ENCODE peak calls at places on chromosomes 12 and 14, in five cellular contexts. K, T, Z, L and M are unnamed samples.

GRCh38 chr14:23789696-23790095 is 153.5 kb downstream of the DHRS2 start:
- DNase-seq in K (no peak), T (no peak), Z (no peak), L (no peak), M (no peak)

GRCh38 chr14:75806247-75806876 is 145.3 kb downstream of the TTLL5 start:
- DNase-seq in Z (no peak), T (no peak), L (no peak), K (no peak), M (no peak)

GRCh38 chr14:57987051-57987450 is 121.2 kb upstream of the SLC35F4 start:
- DNase-seq in L (no peak), T (peak), Z (no peak), K (no peak), M (peak)

GRCh38 chr12:45469902-45470301 is 254.0 kb downstream of the ANO6 start:
- DNase-seq in T (no peak), L (no peak), K (no peak), Z (no peak), M (no peak)

GRCh38 chr14:93946506-93947170 is 19.5 kb downstream of the FAM181A start:
- DNase-seq in Z (no peak), K (no peak), L (no peak), T (no peak), M (no peak)

GRCh38 chr12:51370667-51371066 is 20.5 kb downstream of the GALNT6 start:
- DNase-seq in K (no peak), L (no peak), T (no peak), Z (no peak), M (no peak)

GRCh38 chr12:10069099-10069498 is 29.7 kb downstream of the CLEC1A start:
- DNase-seq in T (peak), K (peak), L (no peak), Z (no peak), M (peak)

GRCh38 chr12:47164730-47165439 is 85.1 kb upstream of the AMIGO2 start:
- DNase-seq in K (peak), Z (no peak), L (peak), T (peak), M (peak)

GRCh38 chr12:28780960-28781359 is 368.1 kb upstream of the FAR2 start:
- DNase-seq in K (no peak), L (no peak), T (no peak), Z (no peak), M (no peak)

GRCh38 chr12:8038659-8039114 is 6.2 kb downstream of the FOXJ2 start:
- DNase-seq in L (peak), T (peak), K (no peak), Z (no peak), M (peak)

GRCh38 chr12:109440851-109441490 is 36.1 kb downstream of the KCTD10 start:
- DNase-seq in K (no peak), Z (no peak), L (peak), T (peak), M (no peak)

GRCh38 chr12:78403136-78403535 is 461.4 kb upstream of the SYT1 start:
- DNase-seq in L (no peak), Z (no peak), T (peak), K (peak), M (peak)

GRCh38 chr14:94344389-94344788 is 21.3 kb upstream of the SERPINA6 start:
- DNase-seq in Z (no peak), T (peak), K (no peak), L (no peak), M (no peak)

GRCh38 chr12:38053655-38054464 is 262.7 kb upstream of the ALG10B start:
- DNase-seq in Z (no peak), L (peak), K (no peak), T (no peak), M (no peak)
- TF ChIP-seq CTCF in Z (no peak), L (peak), K (peak), T (no peak), M (no peak)

GRCh38 chr14:78788467-78789360 is 618.5 kb downstream of the NRXN3 start:
- DNase-seq in T (no peak), K (no peak), L (no peak), Z (peak), M (no peak)

GRCh38 chr14:78785265-78785664 is 615.1 kb downstream of the NRXN3 start:
- DNase-seq in Z (no peak), T (no peak), L (no peak), K (no peak), M (no peak)

GRCh38 chr14:78790262-78790661 is 620.1 kb downstream of the NRXN3 start:
- DNase-seq in Z (no peak), K (no peak), T (no peak), L (no peak), M (no peak)
- TF ChIP-seq CTCF in Z (no peak), K (no peak), T (no peak), L (no peak), M (no peak)

DNA sequence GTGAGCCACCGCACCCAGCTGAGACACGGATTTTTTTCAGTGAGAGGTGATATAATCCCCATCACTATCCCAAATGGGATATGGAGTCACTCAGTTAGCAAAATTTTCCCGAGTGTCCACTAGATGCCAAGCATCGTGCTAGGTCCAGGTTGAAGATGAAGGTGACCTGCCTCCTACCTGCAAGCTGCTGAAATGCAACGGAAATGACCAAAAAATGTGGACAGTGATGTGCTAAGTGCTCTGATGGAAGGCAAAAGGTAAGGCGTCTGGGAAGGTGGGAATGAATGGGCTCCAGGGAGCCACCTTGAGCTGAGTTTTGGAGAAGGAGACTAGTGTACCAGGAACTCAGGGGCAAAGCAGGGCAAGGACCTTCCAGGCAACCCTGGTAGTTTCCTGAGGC is 64.6 kb downstream of the CALM1 start:
- DNase-seq in Z (no peak), K (no peak), L (no peak), T (no peak), M (no peak)
- TF ChIP-seq CTCF in Z (no peak), K (no peak), L (no peak), T (no peak), M (no peak)

DNA sequence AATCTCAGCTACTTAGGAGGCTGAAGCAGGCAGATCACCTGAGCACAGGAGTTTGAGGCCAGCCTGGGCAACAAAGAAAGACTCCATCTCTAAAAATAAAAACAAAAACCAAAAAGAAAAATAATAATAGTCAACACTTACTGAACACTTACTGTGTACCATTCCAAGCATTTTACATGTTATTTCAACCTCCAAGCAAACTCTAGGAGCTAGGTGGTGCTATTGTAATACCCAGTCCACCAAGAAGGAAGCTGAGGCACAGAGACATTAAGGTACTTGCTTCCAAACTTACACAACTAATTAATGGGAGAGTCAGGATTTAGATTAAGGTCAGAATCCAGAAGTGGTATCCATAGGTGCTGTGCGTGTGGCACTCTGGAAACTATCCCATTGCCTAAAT is 13.7 kb upstream of the OR6J1 start:
- DNase-seq in K (no peak), Z (peak), T (peak), L (no peak), M (peak)
- TF ChIP-seq CTCF in K (peak), Z (peak), T (peak), L (peak), M (peak)

GRCh38 chr12:56373515-56373914 is 10.9 kb upstream of the APOF start:
- DNase-seq in K (no peak), L (no peak), Z (no peak), T (no peak), M (no peak)

GRCh38 chr12:56377989-56378316 is 15.3 kb upstream of the APOF start:
- DNase-seq in T (no peak), L (no peak), K (no peak), Z (no peak), M (no peak)

GRCh38 chr12:56375598-56376434 is 13.2 kb upstream of the APOF start:
- DNase-seq in Z (peak), T (no peak), L (no peak), K (no peak), M (no peak)

GRCh38 chr12:56374726-56375597 is 12.3 kb upstream of the APOF start:
- DNase-seq in Z (no peak), L (no peak), K (no peak), T (no peak), M (no peak)

GRCh38 chr12:56377310-56377988 is 14.8 kb upstream of the APOF start:
- DNase-seq in K (no peak), Z (no peak), T (peak), L (no peak), M (peak)
- TF ChIP-seq CTCF in K (peak), Z (no peak), T (peak), L (no peak), M (peak)

GRCh38 chr12:6460751-6461371 is 9.0 kb downstream of the TAPBPL start:
- DNase-seq in K (no peak), Z (peak), L (no peak), T (no peak), M (no peak)
- TF ChIP-seq CTCF in K (no peak), Z (no peak), L (no peak), T (no peak), M (no peak)

DNA sequence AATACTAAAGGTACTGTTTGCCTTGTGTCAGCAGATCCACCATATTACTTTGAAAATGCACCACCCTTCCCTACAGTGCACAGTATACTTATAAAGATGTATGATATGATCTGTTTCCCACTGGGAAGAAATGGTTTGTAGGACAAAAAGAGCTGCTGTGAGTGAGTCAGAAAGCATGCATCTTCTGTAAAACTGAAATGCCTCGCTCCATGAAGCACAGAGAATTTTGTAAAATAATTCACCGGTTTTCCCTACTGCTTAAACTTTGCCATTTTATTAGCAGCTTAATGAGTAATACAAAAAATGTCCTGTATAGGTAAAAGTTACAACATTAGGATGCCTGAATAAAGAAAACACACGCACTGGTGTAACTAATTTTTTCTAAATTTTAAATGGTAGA is 68.8 kb downstream of the MDGA2 start:
- DNase-seq in K (no peak), L (no peak), Z (no peak), T (no peak), M (no peak)
- TF ChIP-seq CTCF in K (no peak), L (no peak), Z (no peak), T (no peak), M (no peak)

DNA sequence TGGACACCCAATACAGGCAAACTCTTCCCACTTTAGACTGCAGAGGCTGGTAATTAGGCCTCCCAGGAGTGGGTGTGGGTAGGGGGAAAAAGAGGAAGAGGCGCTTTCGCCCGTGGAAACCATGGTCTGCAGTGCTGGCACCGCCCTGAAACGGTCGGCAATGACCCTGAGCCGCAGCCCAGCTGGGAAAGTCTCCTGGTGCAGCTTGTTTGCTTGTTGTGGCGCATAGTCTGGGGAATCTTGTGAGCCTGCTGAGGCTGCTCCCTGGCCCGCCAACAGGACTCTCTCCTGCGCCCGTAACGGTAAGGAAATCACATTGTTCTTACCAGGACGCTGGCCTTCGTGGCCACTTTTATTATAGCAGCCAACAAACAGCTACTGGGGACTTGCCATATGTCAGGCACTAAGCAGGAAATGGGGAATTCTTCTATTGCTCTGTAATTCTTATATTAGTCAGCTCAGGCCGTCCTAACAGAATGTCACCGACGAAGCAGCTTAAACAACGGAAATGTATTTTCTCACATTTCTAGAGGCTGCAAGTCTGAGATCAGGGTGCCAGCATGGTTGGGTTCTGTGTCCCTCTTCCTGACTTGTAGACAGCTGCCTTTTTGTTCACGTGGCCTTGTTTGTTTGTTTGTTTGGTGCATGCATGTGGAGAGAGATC is 52.5 kb upstream of the RIN3 start:
- DNase-seq in T (peak), Z (peak), L (no peak), K (peak), M (peak)
- TF ChIP-seq CTCF in T (no peak), Z (no peak), L (no peak), K (no peak), M (peak)